ENCODE peak calls at places on chromosomes 16 and 17, in eight cellular contexts. One of them, this sample, is unnamed.

GRCh38 chr16:13084331-13084730 is 182.9 kb downstream of the SHISA9 start:
- DNase-seq in MV-4-11: no peak
- DNase-seq in ACHN: no peak
- DNase-seq in dorsolateral prefrontal cortex: no peak
- DNase-seq in PC-9: no peak
- DNase-seq in posterior vena cava: no peak
- DNase-seq in T-helper 1 cell: no peak
- DNase-seq in B cell: no peak
- DNase-seq in this sample: no peak

GRCh38 chr17:37430051-37430591 is 23.4 kb downstream of the TADA2A start:
- DNase-seq in MV-4-11: peak
- DNase-seq in ACHN: no peak
- DNase-seq in dorsolateral prefrontal cortex: no peak
- DNase-seq in PC-9: no peak
- DNase-seq in posterior vena cava: no peak
- DNase-seq in T-helper 1 cell: no peak
- DNase-seq in B cell: no peak
- DNase-seq in this sample: no peak

GRCh38 chr16:73432794-73433455 is 385.0 kb upstream of the ZFHX3 start:
- DNase-seq in MV-4-11: no peak
- DNase-seq in ACHN: no peak
- DNase-seq in dorsolateral prefrontal cortex: no peak
- DNase-seq in PC-9: no peak
- DNase-seq in posterior vena cava: no peak
- DNase-seq in T-helper 1 cell: no peak
- DNase-seq in B cell: no peak
- DNase-seq in this sample: no peak

GRCh38 chr17:3738562-3739295 is 15.0 kb downstream of the HASPIN start:
- DNase-seq in MV-4-11: no peak
- DNase-seq in ACHN: peak
- DNase-seq in dorsolateral prefrontal cortex: peak
- DNase-seq in PC-9: peak
- DNase-seq in posterior vena cava: no peak
- DNase-seq in T-helper 1 cell: no peak
- DNase-seq in B cell: no peak
- DNase-seq in this sample: peak

GRCh38 chr16:49846800-49847199 is 9.1 kb downstream of the ZNF423 start:
- DNase-seq in MV-4-11: no peak
- DNase-seq in ACHN: no peak
- DNase-seq in dorsolateral prefrontal cortex: no peak
- DNase-seq in PC-9: no peak
- DNase-seq in posterior vena cava: no peak
- DNase-seq in T-helper 1 cell: no peak
- DNase-seq in B cell: no peak
- DNase-seq in this sample: no peak

GRCh38 chr16:2751577-2752034 is 832 bp upstream of the SRRM2 start:
- DNase-seq in MV-4-11: peak
- DNase-seq in ACHN: no peak
- DNase-seq in dorsolateral prefrontal cortex: no peak
- DNase-seq in PC-9: no peak
- DNase-seq in posterior vena cava: no peak
- DNase-seq in T-helper 1 cell: no peak
- DNase-seq in B cell: no peak
- DNase-seq in this sample: no peak

GRCh38 chr16:546909-547770 is 13.1 kb upstream of the PRR35 start:
- DNase-seq in MV-4-11: peak
- DNase-seq in ACHN: peak
- DNase-seq in dorsolateral prefrontal cortex: peak
- DNase-seq in PC-9: no peak
- DNase-seq in posterior vena cava: peak
- DNase-seq in T-helper 1 cell: peak
- DNase-seq in B cell: peak
- DNase-seq in this sample: peak

GRCh38 chr17:4948997-4949320 is 629 bp upstream of the PFN1 start:
- DNase-seq in MV-4-11: peak
- DNase-seq in ACHN: peak
- DNase-seq in dorsolateral prefrontal cortex: peak
- DNase-seq in PC-9: peak
- DNase-seq in posterior vena cava: peak
- DNase-seq in T-helper 1 cell: no peak
- DNase-seq in B cell: peak
- DNase-seq in this sample: peak

GRCh38 chr16:55328611-55329569 is 4.9 kb downstream of the IRX6 start:
- DNase-seq in MV-4-11: no peak
- DNase-seq in ACHN: no peak
- DNase-seq in dorsolateral prefrontal cortex: no peak
- DNase-seq in PC-9: no peak
- DNase-seq in posterior vena cava: no peak
- DNase-seq in T-helper 1 cell: no peak
- DNase-seq in B cell: no peak
- DNase-seq in this sample: no peak

This sample was measured in cerebellum.